ENCODE peak calls at places on chromosome 6, in six cellular contexts. U is sigmoid colon, Z is BE2C, B is T1000, R is Calu3, D is choroid plexus epithelial cell. G is an unnamed sample.

GRCh38 chr6:15389759-15390723 is 144.2 kb downstream of the JARID2 start:
- DNase-seq in Z (peak; percentile 68), U (no peak), R (peak; percentile 15), B (no peak), D (peak; percentile 72), G (no peak)

GRCh38 chr6:126100386-126100785 is 114.0 kb downstream of the TRMT11 start:
- DNase-seq in R (no peak), B (no peak), D (no peak), Z (no peak), U (no peak), G (no peak)

GRCh38 chr6:126631343-126631742 is 291.4 kb downstream of the CENPW start:
- DNase-seq in D (no peak), U (no peak), R (no peak), Z (no peak), B (no peak), G (no peak)

GRCh38 chr6:110462884-110463481 is 13.4 kb downstream of the SLC22A16 start:
- DNase-seq in B (no peak), D (no peak), U (no peak), R (no peak), Z (no peak), G (no peak)

GRCh38 chr6:72826033-72826432 is 204.2 kb downstream of the KCNQ5 start:
- DNase-seq in B (peak; percentile 6), R (no peak), Z (no peak), U (no peak), D (peak; percentile 4), G (no peak)

GRCh38 chr6:111486921-111487320 is 3.9 kb upstream of the REV3L start:
- DNase-seq in Z (no peak), U (no peak), R (no peak), D (no peak), B (no peak), G (no peak)

GRCh38 chr6:39396854-39397253 is 74.4 kb upstream of the KCNK16 start:
- DNase-seq in R (no peak), U (no peak), B (no peak), Z (no peak), D (no peak), G (no peak)

GRCh38 chr6:31180500-31180899 is 10.0 kb upstream of the POU5F1 start:
- DNase-seq in U (peak; percentile 68), B (no peak), Z (peak; percentile 82), R (peak; percentile 98), D (peak; percentile 51), G (peak; percentile 28)

GRCh38 chr6:91276315-91276714 is 689.4 kb upstream of the MAP3K7 start:
- DNase-seq in B (no peak), Z (no peak), D (peak; percentile 63), R (no peak), U (no peak), G (no peak)

GRCh38 chr6:89564752-89565427 is 73.7 kb downstream of the LYRM2 start:
- DNase-seq in D (no peak), R (no peak), B (no peak), Z (no peak), U (no peak), G (no peak)

GRCh38 chr6:44131880-44132279 is 4.5 kb downstream of the TMEM63B start:
- DNase-seq in Z (no peak), U (no peak), D (no peak), B (no peak), R (peak; percentile 35), G (no peak)

GRCh38 chr6:101851911-101852310 is 458.4 kb downstream of the GRIK2 start:
- DNase-seq in D (peak; percentile 9), Z (no peak), U (no peak), B (no peak), R (no peak), G (no peak)

GRCh38 chr6:158354509-158354877 is 42.2 kb downstream of the TULP4 start:
- DNase-seq in R (no peak), Z (no peak), D (no peak), B (no peak), U (no peak), G (no peak)

GRCh38 chr6:26044140-26045045 is 42.8 kb upstream of the HFE start:
- DNase-seq in U (peak; percentile 71), R (no peak), Z (peak; percentile 59), B (no peak), D (peak; percentile 55), G (no peak)

GRCh38 chr6:31576897-31577341 is 1.6 kb downstream of the TNF start:
- DNase-seq in R (no peak), B (no peak), D (no peak), U (no peak), Z (no peak), G (no peak)

GRCh38 chr6:108039681-108040080 is 34.9 kb downstream of the OSTM1 start:
- DNase-seq in R (no peak), B (no peak), Z (no peak), D (no peak), U (no peak), G (no peak)

GRCh38 chr6:87922947-87923330 is 124.7 kb upstream of the SPACA1 start:
- DNase-seq in B (no peak), D (no peak), U (no peak), R (no peak), Z (no peak), G (no peak)

GRCh38 chr6:117487831-117488230 is 5.4 kb downstream of the DCBLD1 start:
- DNase-seq in U (no peak), Z (no peak), R (no peak), B (no peak), D (no peak), G (peak; percentile 62)

GRCh38 chr6:161215193-161215592 is 58.7 kb downstream of the AGPAT4 start:
- DNase-seq in B (peak; percentile 26), U (no peak), D (peak; percentile 99), Z (no peak), R (no peak), G (peak; percentile 97)

GRCh38 chr6:135995160-135995898 is 143.8 kb downstream of the PDE7B start:
- DNase-seq in B (no peak), R (no peak), Z (no peak), U (no peak), D (peak; percentile 90), G (no peak)

GRCh38 chr6:66278115-66278514 is 571.1 kb upstream of the EYS start:
- DNase-seq in Z (no peak), D (no peak), R (no peak), U (no peak), B (no peak), G (no peak)

GRCh38 chr6:37486440-37486839 is 13.3 kb downstream of the CCDC167 start:
- DNase-seq in R (no peak), Z (no peak), B (no peak), U (no peak), D (no peak), G (no peak)

GRCh38 chr6:37602360-37602759 is 95.3 kb downstream of the MDGA1 start:
- DNase-seq in U (no peak), Z (no peak), R (no peak), B (no peak), D (no peak), G (peak; percentile 21)

GRCh38 chr6:158316022-158316421 is 3.8 kb downstream of the TULP4 start:
- DNase-seq in U (no peak), D (peak; percentile 38), B (no peak), R (no peak), Z (no peak), G (no peak)

GRCh38 chr6:143251288-143251687 is 190.6 kb downstream of the AIG1 start:
- DNase-seq in U (no peak), D (no peak), Z (no peak), R (no peak), B (no peak), G (no peak)

GRCh38 chr6:2984738-2985381 is 13.5 kb upstream of the SERPINB6 start:
- DNase-seq in U (no peak), B (no peak), Z (no peak), D (no peak), R (no peak), G (no peak)

GRCh38 chr6:41587223-41587879 is 41.2 kb downstream of the FOXP4 start:
- DNase-seq in Z (peak; percentile 11), B (no peak), U (no peak), R (no peak), D (no peak), G (no peak)

G was measured in GM04503.